ENCODE peak calls at places on chromosomes 7 and 10, in seven cellular contexts. V is progenitor cell of endocrine pancreas, P is lower lobe of right lung, A is brain microvascular endothelial cell, E is WTC11, M is AG10803, S is bronchial epithelial cell. Z is an unnamed sample.

GRCh38 chr10:97511711-97512445 is 13.2 kb downstream of the UBTD1 start:
- DNase-seq in V (no peak), M (no peak), P (no peak), S (no peak), E (no peak), A (no peak), Z (no peak)

GRCh38 chr7:137835486-137836112 is 11.2 kb downstream of the DGKI start:
- DNase-seq in P (no peak), A (no peak), S (no peak), E (no peak), V (no peak), M (no peak), Z (no peak)

GRCh38 chr7:88127637-88128290 is 92.1 kb downstream of the SRI start:
- DNase-seq in V (no peak), M (no peak), S (no peak), E (no peak), A (no peak), P (no peak), Z (no peak)

GRCh38 chr7:50431316-50431715 is 18.8 kb downstream of the FIGNL1 start:
- DNase-seq in M (no peak), P (no peak), V (no peak), A (no peak), S (no peak), E (no peak), Z (no peak)

GRCh38 chr10:122419890-122420623 is 34.4 kb upstream of the ARMS2 start:
- DNase-seq in A (peak), E (no peak), M (peak), V (no peak), P (no peak), S (peak), Z (peak)

GRCh38 chr10:73433538-73433867 is at the start of gene MSS51:
- DNase-seq in M (no peak), S (no peak), P (no peak), V (no peak), A (no peak), E (no peak), Z (no peak)

GRCh38 chr10:125261491-125262186 is 101.3 kb upstream of the CTBP2 start:
- DNase-seq in S (no peak), P (no peak), M (no peak), A (no peak), V (no peak), E (no peak), Z (no peak)

GRCh38 chr10:97427571-97428179 is 1.7 kb downstream of the PGAM1 start:
- DNase-seq in A (no peak), S (peak), M (peak), E (peak), V (no peak), P (no peak), Z (peak)

GRCh38 chr7:105257338-105257737 is 131.4 kb downstream of the SRPK2 start:
- DNase-seq in E (no peak), S (no peak), M (no peak), A (no peak), P (no peak), V (no peak), Z (peak)

GRCh38 chr7:147539685-147540084 is 1050.9 kb upstream of the C7orf33 start:
- DNase-seq in E (no peak), M (no peak), A (no peak), V (no peak), S (no peak), P (no peak), Z (no peak)

GRCh38 chr10:70337201-70337651 is 45.2 kb downstream of the LRRC20 start:
- DNase-seq in S (no peak), M (peak), A (no peak), E (no peak), P (no peak), V (no peak), Z (peak)

GRCh38 chr7:90232440-90232839 is 12.5 kb upstream of the CFAP69 start:
- DNase-seq in S (no peak), M (no peak), A (no peak), P (no peak), E (no peak), V (no peak), Z (no peak)

GRCh38 chr10:1243486-1244182 is 187.4 kb downstream of the WDR37 start:
- DNase-seq in M (no peak), A (no peak), E (peak), V (no peak), S (no peak), P (no peak), Z (no peak)

GRCh38 chr10:126844406-126844805 is 60.8 kb upstream of the DOCK1 start:
- DNase-seq in P (no peak), E (no peak), M (peak), A (peak), S (no peak), V (no peak), Z (no peak)

DNA sequence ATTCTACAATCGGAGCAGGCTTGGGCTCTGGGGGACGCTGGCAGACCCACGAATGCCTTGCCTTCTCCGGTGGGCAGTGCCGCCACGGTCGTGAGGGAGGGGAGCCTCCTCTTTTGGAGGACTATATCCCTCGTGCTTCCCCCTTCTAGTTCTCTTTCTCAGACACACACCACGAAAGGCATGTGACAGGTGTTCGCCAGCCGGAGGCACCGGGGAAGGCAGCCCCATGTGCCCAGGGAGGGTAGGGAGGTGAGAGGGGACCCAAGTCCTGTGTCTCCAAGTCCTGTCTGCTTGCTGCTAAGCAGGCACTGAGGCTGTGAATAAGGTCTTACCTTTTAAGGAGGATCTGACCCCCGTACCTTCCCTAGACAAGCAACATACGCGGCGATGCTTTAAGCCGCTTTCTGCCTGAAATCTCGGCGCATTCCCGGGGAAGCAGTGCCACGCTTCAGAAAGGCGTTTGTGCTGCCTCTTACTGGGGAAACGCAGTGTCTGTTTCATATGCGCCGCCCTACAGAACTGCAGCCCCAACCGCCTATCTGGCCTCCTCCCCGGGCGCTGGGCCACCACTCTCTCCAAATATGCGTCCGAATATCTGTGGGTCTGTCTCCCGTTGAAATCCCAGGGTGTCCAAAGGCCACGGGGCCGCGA is 809 bp downstream of the PLXNA4 start:
- DNase-seq in E (peak), V (no peak), S (peak), M (peak), A (peak), P (no peak), Z (no peak)
- TF ChIP-seq CTCF in E (no peak), V (no peak), S (no peak), M (peak), A (peak), P (no peak), Z (no peak)

GRCh38 chr7:156892821-156893706 is at the start of gene LMBR1:
- DNase-seq in V (peak), A (peak), S (peak), M (peak), P (peak), E (peak), Z (peak)
- TF ChIP-seq CTCF in V (peak), A (peak), S (peak), M (peak), P (peak), E (no peak), Z (peak)

DNA sequence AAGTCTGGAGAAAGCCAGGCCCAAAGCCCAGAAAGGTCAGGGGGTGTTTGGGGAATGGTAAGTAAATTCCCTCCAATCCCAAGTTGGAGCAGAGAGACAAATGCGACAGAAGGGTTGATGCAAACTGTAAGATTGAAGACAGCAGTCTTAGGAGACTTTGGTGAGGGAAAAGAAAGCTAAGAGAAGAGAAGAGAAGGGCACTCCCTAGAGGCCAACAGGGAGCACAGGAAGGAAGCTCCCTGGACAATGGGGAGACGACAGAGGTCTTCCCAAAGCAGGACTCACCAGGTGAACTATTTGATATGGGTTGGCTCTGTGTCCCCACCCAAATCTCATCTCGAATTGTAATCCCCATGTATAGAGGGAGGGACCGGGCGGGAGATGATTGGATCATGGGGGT is 151.5 kb downstream of the KIF20B start:
- DNase-seq in P (no peak), V (no peak), E (no peak), M (no peak), S (no peak), A (no peak), Z (no peak)
- TF ChIP-seq CTCF in P (no peak), V (no peak), E (no peak), M (no peak), S (no peak), A (peak), Z (no peak)

GRCh38 chr10:49325916-49326783 is 27.2 kb downstream of the C10orf71 start:
- DNase-seq in E (no peak), P (no peak), M (no peak), V (no peak), S (no peak), A (no peak), Z (no peak)

GRCh38 chr10:49325131-49325915 is 26.4 kb downstream of the C10orf71 start:
- DNase-seq in V (no peak), A (no peak), P (no peak), S (no peak), M (no peak), E (no peak), Z (no peak)

GRCh38 chr10:49323171-49323895 is 24.4 kb downstream of the C10orf71 start:
- DNase-seq in E (no peak), M (no peak), P (no peak), V (no peak), A (no peak), S (no peak), Z (no peak)

GRCh38 chr10:49323896-49324270 is 24.9 kb downstream of the C10orf71 start:
- DNase-seq in A (no peak), P (no peak), S (no peak), V (no peak), M (no peak), E (no peak), Z (no peak)

DNA sequence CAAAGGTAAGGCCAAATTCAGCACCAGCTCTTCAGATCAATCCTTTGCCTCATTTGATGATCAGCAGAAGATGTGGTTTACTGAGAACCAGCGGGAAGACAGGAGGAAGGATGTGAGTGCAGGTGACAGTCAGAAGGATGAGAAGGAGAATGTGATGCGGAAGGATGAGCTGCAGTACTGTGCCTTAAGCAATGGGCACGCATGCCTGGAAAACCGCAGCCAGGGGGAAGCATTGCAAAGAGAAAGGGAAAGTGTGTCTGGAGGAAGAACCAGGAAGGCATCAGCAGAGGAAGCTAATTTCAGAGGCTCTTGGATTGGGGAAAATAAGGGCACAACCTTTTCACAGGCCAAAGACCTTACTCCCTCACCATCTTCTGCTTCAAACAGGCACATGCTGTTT is 25.7 kb downstream of the C10orf71 start:
- DNase-seq in M (no peak), P (no peak), V (no peak), S (no peak), A (no peak), E (peak), Z (peak)
- TF ChIP-seq CTCF in M (no peak), P (no peak), V (no peak), S (no peak), A (peak), E (no peak), Z (no peak)

GRCh38 chr10:35236739-35237138 is 99.6 kb upstream of the CCNY start:
- DNase-seq in A (peak), P (no peak), E (peak), S (no peak), M (peak), V (no peak), Z (peak)
- TF ChIP-seq CTCF in A (peak), P (no peak), E (no peak), S (peak), M (peak), V (peak), Z (peak)

DNA sequence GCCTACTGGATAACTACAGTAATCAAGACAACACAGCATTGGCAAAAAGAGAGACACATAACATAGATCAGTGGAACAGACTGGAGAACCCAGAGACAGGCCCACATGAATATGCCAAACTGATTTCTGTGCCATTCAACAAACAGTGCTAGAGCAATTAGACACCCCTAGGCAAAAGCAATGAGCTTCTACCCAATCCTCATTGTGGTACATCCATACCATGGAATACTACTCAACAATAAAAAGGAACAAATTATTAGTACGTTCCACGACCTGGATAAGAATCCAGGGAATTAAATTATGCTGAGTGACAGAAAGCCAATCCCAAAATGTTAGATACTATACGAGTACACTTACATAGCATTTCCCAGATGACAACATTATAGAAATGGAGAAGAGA is 2.8 kb upstream of the SVIL start:
- DNase-seq in A (no peak), E (no peak), S (no peak), V (no peak), M (no peak), P (no peak), Z (no peak)
- TF ChIP-seq CTCF in A (no peak), E (no peak), S (no peak), V (no peak), M (no peak), P (no peak), Z (no peak)

DNA sequence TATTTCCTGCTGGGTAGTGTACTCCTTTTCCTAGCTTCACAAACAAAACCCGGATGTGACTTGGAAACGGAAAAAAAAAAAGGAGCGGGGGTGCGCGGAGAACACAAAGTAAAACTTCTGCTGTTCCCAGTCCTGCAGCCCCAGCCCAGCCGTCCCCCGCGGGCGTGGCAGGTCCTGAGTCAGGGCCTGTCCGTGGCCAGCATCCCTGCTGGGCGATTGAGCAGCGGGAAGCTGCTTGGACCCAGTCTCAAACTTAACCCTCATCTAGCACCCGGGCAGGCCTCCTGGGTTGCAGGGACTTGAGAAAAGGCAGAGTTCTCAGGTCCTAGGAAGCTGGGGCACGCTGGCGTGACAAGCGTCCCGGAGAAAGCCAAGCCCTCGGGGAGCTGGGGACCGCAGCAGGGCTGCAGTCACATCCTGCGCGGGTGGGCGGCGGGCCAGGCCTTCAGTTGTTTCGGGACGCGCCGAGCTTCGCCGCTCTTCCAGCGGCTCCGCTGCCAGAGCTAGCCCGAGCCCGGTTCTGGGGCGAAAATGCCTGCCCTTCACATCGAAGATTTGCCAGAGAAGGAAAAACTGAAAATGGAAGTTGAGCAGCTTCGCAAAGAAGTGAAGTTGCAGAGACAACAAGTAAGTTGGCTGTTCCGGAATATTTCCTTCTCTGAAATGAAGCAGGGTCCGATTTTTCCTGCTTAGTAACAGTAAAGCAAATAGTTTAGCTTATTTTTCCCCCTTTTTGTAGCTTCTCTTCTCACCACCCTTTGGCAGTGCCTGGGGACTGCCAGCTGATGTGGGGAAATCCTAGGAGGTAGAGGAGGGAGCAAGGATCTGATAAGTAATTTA is at the start of gene GNG11:
- DNase-seq in S (peak), A (peak), V (peak), E (peak), P (peak), M (peak), Z (peak)
- TF ChIP-seq CTCF in S (no peak), A (no peak), V (no peak), E (no peak), P (no peak), M (no peak), Z (no peak)

DNA sequence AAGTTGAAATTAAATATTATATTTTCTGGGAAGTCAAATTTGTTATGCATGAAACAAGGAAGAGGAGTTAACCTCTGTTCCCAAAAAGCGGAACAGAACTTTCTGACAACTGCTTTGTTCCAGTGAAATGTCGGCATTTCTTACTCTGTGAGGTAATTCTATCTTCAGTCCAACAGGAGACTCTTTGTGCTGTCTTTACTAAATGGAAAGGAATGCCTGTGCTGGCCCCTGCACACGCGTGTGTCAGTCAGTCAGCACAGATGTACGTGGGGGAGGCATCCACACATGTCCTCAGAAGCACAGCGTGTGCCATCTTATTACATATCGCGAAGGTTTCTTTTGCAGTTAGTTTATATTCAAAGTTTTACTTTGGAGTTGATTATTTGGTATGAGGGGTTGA is 37.5 kb downstream of the NET1 start:
- DNase-seq in V (no peak), S (peak), E (no peak), M (peak), A (peak), P (no peak), Z (peak)
- TF ChIP-seq CTCF in V (peak), S (peak), E (no peak), M (peak), A (peak), P (peak), Z (no peak)

GRCh38 chr7:101510297-101510696 is 118.8 kb downstream of the MYL10 start:
- DNase-seq in P (no peak), M (no peak), V (no peak), A (no peak), E (no peak), S (no peak), Z (no peak)

GRCh38 chr7:101506531-101506930 is 122.6 kb downstream of the MYL10 start:
- DNase-seq in E (no peak), A (no peak), M (no peak), V (no peak), P (no peak), S (peak), Z (no peak)

GRCh38 chr7:101507327-101507726 is 121.8 kb downstream of the MYL10 start:
- DNase-seq in A (no peak), S (no peak), E (no peak), M (no peak), V (no peak), P (no peak), Z (no peak)

GRCh38 chr7:101511965-101512364 is 117.1 kb downstream of the MYL10 start:
- DNase-seq in M (no peak), P (no peak), E (no peak), A (no peak), S (no peak), V (no peak), Z (no peak)

DNA sequence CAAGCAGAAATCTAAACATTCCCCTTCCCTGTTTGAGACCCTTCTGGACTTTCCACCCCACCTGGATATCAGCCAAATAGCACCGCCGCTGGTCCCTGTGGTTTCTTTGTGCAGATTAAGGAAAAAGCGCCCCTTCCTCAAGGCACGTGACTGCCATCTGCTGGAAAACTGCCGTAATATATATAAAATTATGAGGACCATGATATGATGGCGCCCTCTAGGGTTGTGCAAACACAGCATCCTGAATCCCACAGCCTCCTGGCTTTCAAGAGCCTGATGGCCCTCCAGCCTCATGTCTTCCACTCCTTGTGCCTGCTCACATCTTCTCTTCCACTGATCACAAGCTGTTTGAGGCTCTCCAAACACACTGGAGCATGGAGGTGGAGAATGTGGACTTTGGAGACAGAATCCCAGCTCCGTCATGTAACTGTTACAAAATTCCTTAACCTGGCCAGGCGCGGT is 121.3 kb downstream of the MYL10 start:
- DNase-seq in M (peak), P (no peak), S (peak), A (peak), E (peak), V (peak), Z (peak)
- TF ChIP-seq CTCF in M (peak), P (peak), S (peak), A (peak), E (peak), V (peak), Z (peak)